ENCODE peak calls at places on chromosome 1, in ten cellular contexts. One of them, this sample, is unnamed.

GRCh38 chr1:43704838-43705237 is 2.5 kb upstream of the ST3GAL3 start:
- DNase-seq in kidney epithelial cell: no peak
- DNase-seq in mucosa of descending colon: no peak
- DNase-seq in tibial artery: no peak
- DNase-seq in stimulated activated CD4-positive, alpha-beta T cell treated with anti-CD3 and anti-CD28 coated beads, Interleukin-2, amount 100 ng/mL, for 4 hours: no peak
- DNase-seq in HFF-Myc: no peak
- DNase-seq in endothelial cell: no peak
- DNase-seq in OCI-LY7: peak; percentile 19
- DNase-seq in M059J: peak; percentile 56
- DNase-seq in tibial nerve: no peak
- DNase-seq in this sample: no peak

GRCh38 chr1:220680085-220680687 is 10.0 kb upstream of the C1orf115 start:
- DNase-seq in tibial nerve: no peak
- DNase-seq in endothelial cell: peak; percentile 31
- DNase-seq in mucosa of descending colon: peak; percentile 30
- DNase-seq in kidney epithelial cell: peak; percentile 14
- DNase-seq in tibial artery: no peak
- DNase-seq in M059J: peak; percentile 34
- DNase-seq in stimulated activated CD4-positive, alpha-beta T cell treated with anti-CD3 and anti-CD28 coated beads, Interleukin-2, amount 100 ng/mL, for 4 hours: no peak
- DNase-seq in OCI-LY7: peak; percentile 16
- DNase-seq in HFF-Myc: no peak
- DNase-seq in this sample: peak; percentile 25

GRCh38 chr1:235417101-235417697 is 50.0 kb downstream of the TBCE start:
- DNase-seq in HFF-Myc: peak; percentile 60
- DNase-seq in endothelial cell: peak; percentile 73
- DNase-seq in tibial nerve: peak; percentile 80
- DNase-seq in stimulated activated CD4-positive, alpha-beta T cell treated with anti-CD3 and anti-CD28 coated beads, Interleukin-2, amount 100 ng/mL, for 4 hours: peak; percentile 43
- DNase-seq in OCI-LY7: peak; percentile 59
- DNase-seq in M059J: peak; percentile 75
- DNase-seq in tibial artery: peak; percentile 69
- DNase-seq in kidney epithelial cell: no peak
- DNase-seq in mucosa of descending colon: peak; percentile 81
- DNase-seq in this sample: no peak

GRCh38 chr1:8294170-8294697 is 23.7 kb upstream of the SLC45A1 start:
- DNase-seq in stimulated activated CD4-positive, alpha-beta T cell treated with anti-CD3 and anti-CD28 coated beads, Interleukin-2, amount 100 ng/mL, for 4 hours: no peak
- DNase-seq in tibial nerve: no peak
- DNase-seq in OCI-LY7: no peak
- DNase-seq in kidney epithelial cell: no peak
- DNase-seq in endothelial cell: no peak
- DNase-seq in mucosa of descending colon: no peak
- DNase-seq in M059J: no peak
- DNase-seq in tibial artery: no peak
- DNase-seq in HFF-Myc: no peak
- DNase-seq in this sample: no peak

GRCh38 chr1:38569932-38570356 is 289.6 kb downstream of the RRAGC start:
- DNase-seq in tibial nerve: no peak
- DNase-seq in M059J: no peak
- DNase-seq in tibial artery: no peak
- DNase-seq in OCI-LY7: no peak
- DNase-seq in kidney epithelial cell: no peak
- DNase-seq in mucosa of descending colon: no peak
- DNase-seq in stimulated activated CD4-positive, alpha-beta T cell treated with anti-CD3 and anti-CD28 coated beads, Interleukin-2, amount 100 ng/mL, for 4 hours: no peak
- DNase-seq in HFF-Myc: no peak
- DNase-seq in endothelial cell: no peak
- DNase-seq in this sample: no peak

GRCh38 chr1:215957692-215958091 is 390.6 kb downstream of the KCTD3 start:
- DNase-seq in endothelial cell: no peak
- DNase-seq in OCI-LY7: no peak
- DNase-seq in tibial artery: no peak
- DNase-seq in kidney epithelial cell: peak; percentile 2
- DNase-seq in mucosa of descending colon: no peak
- DNase-seq in stimulated activated CD4-positive, alpha-beta T cell treated with anti-CD3 and anti-CD28 coated beads, Interleukin-2, amount 100 ng/mL, for 4 hours: no peak
- DNase-seq in HFF-Myc: no peak
- DNase-seq in M059J: peak; percentile 5
- DNase-seq in tibial nerve: no peak
- DNase-seq in this sample: no peak

GRCh38 chr1:25810341-25811299 is 9.1 kb upstream of the MTFR1L start:
- DNase-seq in HFF-Myc: no peak
- DNase-seq in kidney epithelial cell: no peak
- DNase-seq in endothelial cell: peak; percentile 87
- DNase-seq in tibial artery: no peak
- DNase-seq in OCI-LY7: peak; percentile 76
- DNase-seq in M059J: peak; percentile 42
- DNase-seq in tibial nerve: peak; percentile 80
- DNase-seq in mucosa of descending colon: peak; percentile 85
- DNase-seq in stimulated activated CD4-positive, alpha-beta T cell treated with anti-CD3 and anti-CD28 coated beads, Interleukin-2, amount 100 ng/mL, for 4 hours: peak; percentile 68
- DNase-seq in this sample: peak; percentile 26

GRCh38 chr1:219427989-219428388 is 184.9 kb downstream of the ZC3H11B start:
- DNase-seq in tibial artery: no peak
- DNase-seq in stimulated activated CD4-positive, alpha-beta T cell treated with anti-CD3 and anti-CD28 coated beads, Interleukin-2, amount 100 ng/mL, for 4 hours: no peak
- DNase-seq in endothelial cell: no peak
- DNase-seq in M059J: no peak
- DNase-seq in mucosa of descending colon: no peak
- DNase-seq in tibial nerve: no peak
- DNase-seq in OCI-LY7: no peak
- DNase-seq in kidney epithelial cell: no peak
- DNase-seq in HFF-Myc: peak; percentile 38
- DNase-seq in this sample: no peak

GRCh38 chr1:14304381-14304865 is 294.1 kb upstream of the KAZN start:
- DNase-seq in mucosa of descending colon: no peak
- DNase-seq in M059J: peak; percentile 30
- DNase-seq in kidney epithelial cell: peak; percentile 76
- DNase-seq in stimulated activated CD4-positive, alpha-beta T cell treated with anti-CD3 and anti-CD28 coated beads, Interleukin-2, amount 100 ng/mL, for 4 hours: no peak
- DNase-seq in OCI-LY7: no peak
- DNase-seq in endothelial cell: no peak
- DNase-seq in tibial nerve: peak; percentile 38
- DNase-seq in tibial artery: no peak
- DNase-seq in HFF-Myc: no peak
- DNase-seq in this sample: no peak

GRCh38 chr1:34404837-34405236 is 228.1 kb downstream of the C1orf94 start:
- DNase-seq in stimulated activated CD4-positive, alpha-beta T cell treated with anti-CD3 and anti-CD28 coated beads, Interleukin-2, amount 100 ng/mL, for 4 hours: no peak
- DNase-seq in HFF-Myc: no peak
- DNase-seq in kidney epithelial cell: no peak
- DNase-seq in M059J: peak; percentile 38
- DNase-seq in endothelial cell: no peak
- DNase-seq in mucosa of descending colon: no peak
- DNase-seq in tibial artery: no peak
- DNase-seq in OCI-LY7: no peak
- DNase-seq in tibial nerve: peak; percentile 0
- DNase-seq in this sample: no peak

GRCh38 chr1:231233735-231234417 is 7.1 kb upstream of the GNPAT start:
- DNase-seq in tibial artery: no peak
- DNase-seq in HFF-Myc: no peak
- DNase-seq in mucosa of descending colon: peak; percentile 50
- DNase-seq in kidney epithelial cell: peak; percentile 28
- DNase-seq in OCI-LY7: no peak
- DNase-seq in M059J: no peak
- DNase-seq in endothelial cell: no peak
- DNase-seq in stimulated activated CD4-positive, alpha-beta T cell treated with anti-CD3 and anti-CD28 coated beads, Interleukin-2, amount 100 ng/mL, for 4 hours: no peak
- DNase-seq in tibial nerve: no peak
- DNase-seq in this sample: no peak

GRCh38 chr1:245179706-245180105 is 24.9 kb downstream of the KIF26B start:
- DNase-seq in mucosa of descending colon: no peak
- DNase-seq in stimulated activated CD4-positive, alpha-beta T cell treated with anti-CD3 and anti-CD28 coated beads, Interleukin-2, amount 100 ng/mL, for 4 hours: no peak
- DNase-seq in M059J: no peak
- DNase-seq in OCI-LY7: no peak
- DNase-seq in HFF-Myc: no peak
- DNase-seq in tibial nerve: no peak
- DNase-seq in endothelial cell: no peak
- DNase-seq in tibial artery: no peak
- DNase-seq in kidney epithelial cell: no peak
- DNase-seq in this sample: peak; percentile 39

GRCh38 chr1:156530006-156530405 is 29.4 kb upstream of the MEF2D start:
- DNase-seq in M059J: no peak
- DNase-seq in HFF-Myc: no peak
- DNase-seq in endothelial cell: no peak
- DNase-seq in OCI-LY7: no peak
- DNase-seq in mucosa of descending colon: no peak
- DNase-seq in stimulated activated CD4-positive, alpha-beta T cell treated with anti-CD3 and anti-CD28 coated beads, Interleukin-2, amount 100 ng/mL, for 4 hours: no peak
- DNase-seq in kidney epithelial cell: no peak
- DNase-seq in tibial artery: no peak
- DNase-seq in tibial nerve: no peak
- DNase-seq in this sample: no peak

GRCh38 chr1:34825455-34826081 is 32.8 kb downstream of the GJA4 start:
- DNase-seq in mucosa of descending colon: peak; percentile 31
- DNase-seq in kidney epithelial cell: no peak
- DNase-seq in M059J: no peak
- DNase-seq in OCI-LY7: no peak
- DNase-seq in HFF-Myc: no peak
- DNase-seq in endothelial cell: peak; percentile 51
- DNase-seq in stimulated activated CD4-positive, alpha-beta T cell treated with anti-CD3 and anti-CD28 coated beads, Interleukin-2, amount 100 ng/mL, for 4 hours: no peak
- DNase-seq in tibial nerve: no peak
- DNase-seq in tibial artery: peak; percentile 72
- DNase-seq in this sample: peak; percentile 39

GRCh38 chr1:199898654-199899053 is 128.9 kb upstream of the NR5A2 start:
- DNase-seq in M059J: peak; percentile 24
- DNase-seq in mucosa of descending colon: no peak
- DNase-seq in tibial nerve: no peak
- DNase-seq in OCI-LY7: no peak
- DNase-seq in HFF-Myc: no peak
- DNase-seq in tibial artery: no peak
- DNase-seq in stimulated activated CD4-positive, alpha-beta T cell treated with anti-CD3 and anti-CD28 coated beads, Interleukin-2, amount 100 ng/mL, for 4 hours: no peak
- DNase-seq in endothelial cell: no peak
- DNase-seq in kidney epithelial cell: no peak
- DNase-seq in this sample: no peak

GRCh38 chr1:162040657-162041056 is 17.0 kb upstream of the OLFML2B start:
- DNase-seq in HFF-Myc: no peak
- DNase-seq in M059J: peak; percentile 37
- DNase-seq in endothelial cell: no peak
- DNase-seq in OCI-LY7: peak; percentile 14
- DNase-seq in mucosa of descending colon: no peak
- DNase-seq in tibial artery: no peak
- DNase-seq in kidney epithelial cell: no peak
- DNase-seq in tibial nerve: no peak
- DNase-seq in stimulated activated CD4-positive, alpha-beta T cell treated with anti-CD3 and anti-CD28 coated beads, Interleukin-2, amount 100 ng/mL, for 4 hours: no peak
- DNase-seq in this sample: no peak

GRCh38 chr1:91221017-91221416 is 183.6 kb downstream of the HFM1 start:
- DNase-seq in M059J: no peak
- DNase-seq in tibial nerve: no peak
- DNase-seq in kidney epithelial cell: no peak
- DNase-seq in endothelial cell: no peak
- DNase-seq in stimulated activated CD4-positive, alpha-beta T cell treated with anti-CD3 and anti-CD28 coated beads, Interleukin-2, amount 100 ng/mL, for 4 hours: no peak
- DNase-seq in OCI-LY7: no peak
- DNase-seq in mucosa of descending colon: no peak
- DNase-seq in tibial artery: no peak
- DNase-seq in HFF-Myc: no peak
- DNase-seq in this sample: no peak

GRCh38 chr1:231594749-231595148 is 31.8 kb upstream of the DISC1 start:
- DNase-seq in M059J: no peak
- DNase-seq in tibial nerve: no peak
- DNase-seq in endothelial cell: no peak
- DNase-seq in HFF-Myc: no peak
- DNase-seq in OCI-LY7: no peak
- DNase-seq in kidney epithelial cell: no peak
- DNase-seq in mucosa of descending colon: peak; percentile 22
- DNase-seq in stimulated activated CD4-positive, alpha-beta T cell treated with anti-CD3 and anti-CD28 coated beads, Interleukin-2, amount 100 ng/mL, for 4 hours: no peak
- DNase-seq in tibial artery: no peak
- DNase-seq in this sample: no peak